ENCODE peak calls at places on chromosomes 1 and 21, in six cellular contexts. M is IMR-90, O is stomach, W is fibroblast of mammary gland, J is lower leg skin, S is brain microvascular endothelial cell. T is an unnamed sample.

GRCh38 chr1:200693327-200693726 is 23.6 kb upstream of the DDX59 start:
- DNase-seq in M (no peak), O (no peak), W (no peak), J (no peak), S (no peak), T (no peak)

GRCh38 chr1:9841460-9841859 is 17.7 kb upstream of the CLSTN1 start:
- DNase-seq in M (no peak), O (no peak), W (no peak), J (no peak), S (no peak), T (no peak)

GRCh38 chr1:97017895-97018294 is 296.3 kb downstream of the PTBP2 start:
- DNase-seq in M (no peak), O (no peak), W (no peak), J (no peak), S (no peak), T (no peak)

GRCh38 chr1:117599822-117600221 is 6.0 kb upstream of the TENT5C start:
- DNase-seq in M (no peak), O (no peak), W (no peak), J (no peak), S (no peak), T (no peak)

GRCh38 chr1:116987256-116987555 is 14.4 kb upstream of the CD101 start:
- DNase-seq in M (no peak), O (peak), W (no peak), J (no peak), S (no peak), T (no peak)

GRCh38 chr1:111952258-111952657 is 37.2 kb downstream of the KCND3 start:
- DNase-seq in M (no peak), O (no peak), W (no peak), J (no peak), S (no peak), T (no peak)

GRCh38 chr1:33388989-33389771 is 41.7 kb downstream of the PHC2 start:
- DNase-seq in M (peak), O (no peak), W (peak), J (no peak), S (peak), T (peak)

GRCh38 chr1:187070076-187070475 is 241.3 kb downstream of the PLA2G4A start:
- DNase-seq in M (peak), O (no peak), W (peak), J (no peak), S (no peak), T (no peak)

GRCh38 chr1:222167111-222167510 is 380.8 kb downstream of the HHIPL2 start:
- DNase-seq in M (peak), O (peak), W (peak), J (no peak), S (peak), T (peak)

GRCh38 chr21:46122241-46122671 is 24.3 kb downstream of the COL6A2 start:
- DNase-seq in M (peak), O (peak), W (peak), J (no peak), S (peak), T (peak)

GRCh38 chr1:212453156-212453857 is 20.6 kb downstream of the NENF start:
- DNase-seq in M (no peak), O (no peak), W (no peak), J (no peak), S (no peak), T (no peak)

GRCh38 chr21:34768326-34768725 is 99.5 kb downstream of the CLIC6 start:
- DNase-seq in M (no peak), O (no peak), W (no peak), J (no peak), S (no peak), T (no peak)

GRCh38 chr1:83024251-83024767 is 974.6 kb downstream of the TTLL7 start:
- DNase-seq in M (no peak), O (no peak), W (peak), J (no peak), S (no peak), T (no peak)

GRCh38 chr1:44949286-44949685 is 37.1 kb downstream of the EIF2B3 start:
- DNase-seq in M (no peak), O (no peak), W (no peak), J (no peak), S (no peak), T (no peak)

GRCh38 chr1:243507001-243507671 is 251.3 kb downstream of the SDCCAG8 start:
- DNase-seq in M (peak), O (no peak), W (no peak), J (no peak), S (no peak), T (no peak)

GRCh38 chr1:215682232-215682631 is 115.1 kb downstream of the KCTD3 start:
- DNase-seq in M (peak), O (no peak), W (peak), J (no peak), S (no peak), T (no peak)

GRCh38 chr1:3011631-3012510 is 9.4 kb upstream of the ACTRT2 start:
- DNase-seq in M (no peak), O (no peak), W (no peak), J (no peak), S (no peak), T (no peak)

GRCh38 chr1:45644661-45645060 is 20.8 kb upstream of the CCDC17 start:
- DNase-seq in M (no peak), O (no peak), W (no peak), J (no peak), S (no peak), T (no peak)

GRCh38 chr1:58584082-58584895 is 7.2 kb upstream of the TACSTD2 start:
- DNase-seq in M (peak), O (peak), W (peak), J (no peak), S (peak), T (peak)

GRCh38 chr1:15031251-15031930 is 122.2 kb upstream of the TMEM51 start:
- DNase-seq in M (peak), O (no peak), W (peak), J (no peak), S (peak), T (no peak)

GRCh38 chr1:59499273-59499955 is 202.5 kb downstream of the FGGY start:
- DNase-seq in M (no peak), O (no peak), W (peak), J (no peak), S (no peak), T (peak)

GRCh38 chr1:26237230-26237966 is 3.4 kb downstream of the CEP85 start:
- DNase-seq in M (peak), O (no peak), W (peak), J (no peak), S (no peak), T (peak)

GRCh38 chr1:218498061-218498938 is 153.2 kb downstream of the TGFB2 start:
- DNase-seq in M (peak), O (no peak), W (peak), J (no peak), S (peak), T (peak)

GRCh38 chr21:45209685-45210284 is 77.9 kb downstream of the POFUT2 start:
- DNase-seq in M (no peak), O (no peak), W (no peak), J (no peak), S (no peak), T (no peak)

GRCh38 chr21:41526478-41527087 is 18.6 kb upstream of the TMPRSS2 start:
- DNase-seq in M (no peak), O (peak), W (no peak), J (no peak), S (no peak), T (no peak)

GRCh38 chr1:5574641-5575040 is 417.6 kb downstream of the NPHP4 start:
- DNase-seq in M (no peak), O (peak), W (no peak), J (no peak), S (no peak), T (no peak)

GRCh38 chr1:200969726-200970521 is 53.6 kb downstream of the KIF21B start:
- DNase-seq in M (no peak), O (no peak), W (no peak), J (no peak), S (no peak), T (no peak)

GRCh38 chr1:231934797-231935196 is 308.2 kb downstream of the DISC1 start:
- DNase-seq in M (peak), O (no peak), W (no peak), J (no peak), S (no peak), T (peak)

GRCh38 chr1:209733409-209734192 is 22.3 kb upstream of the TRAF3IP3 start:
- DNase-seq in M (no peak), O (no peak), W (peak), J (no peak), S (peak), T (peak)

GRCh38 chr1:224859651-224860050 is 69.8 kb upstream of the DNAH14 start:
- DNase-seq in M (no peak), O (no peak), W (no peak), J (no peak), S (no peak), T (no peak)

GRCh38 chr1:160474392-160475242 is 48.4 kb downstream of the SLAMF6 start:
- DNase-seq in M (no peak), O (no peak), W (no peak), J (no peak), S (no peak), T (no peak)

DNA sequence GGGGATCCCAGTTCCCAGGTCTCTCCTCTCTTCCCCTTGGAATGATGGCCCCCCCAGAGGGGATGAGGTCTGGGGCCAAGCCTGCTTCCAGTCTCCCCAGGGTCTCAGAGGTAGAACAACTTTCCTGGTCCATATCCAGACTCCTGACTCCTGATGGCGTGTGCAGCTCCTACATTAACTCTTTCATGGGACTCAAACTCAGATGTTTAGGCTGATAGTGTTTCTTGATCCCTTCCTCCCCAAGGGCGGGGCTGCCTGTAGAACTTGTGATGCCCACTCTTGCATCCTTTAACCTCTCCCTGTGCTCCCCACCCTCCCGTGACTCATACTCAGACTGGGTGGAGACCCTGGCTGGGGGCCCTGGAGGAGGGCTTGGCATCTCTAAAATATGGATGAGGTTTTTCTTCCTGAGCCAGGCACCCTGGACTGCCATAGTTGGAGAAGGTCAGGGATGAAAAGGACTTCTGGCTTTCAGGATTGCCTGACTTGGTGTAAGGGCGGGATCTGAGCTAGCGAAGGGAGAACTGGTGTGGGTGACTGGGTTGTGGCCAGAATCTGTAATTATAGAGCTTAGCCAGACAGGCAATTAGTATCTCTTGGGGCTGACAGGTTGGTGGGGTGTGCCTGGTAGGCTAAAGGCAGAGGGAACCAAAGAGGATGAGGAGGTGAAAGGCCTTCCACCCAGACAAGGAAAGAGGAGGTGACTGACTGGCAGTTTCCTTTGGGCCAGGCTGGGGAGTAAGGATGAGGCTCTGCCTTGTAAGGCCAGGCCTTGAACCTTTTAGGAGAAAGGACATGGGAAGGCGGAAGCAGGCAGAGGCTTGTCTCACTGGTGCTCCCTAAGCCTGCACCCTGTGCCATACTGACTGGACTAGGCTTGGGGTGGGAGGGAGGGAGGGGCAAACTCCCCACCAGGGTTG is 1.5 kb downstream of the ATP8B2 start:
- DNase-seq in M (peak), O (no peak), W (peak), J (peak), S (peak), T (peak)
- TF ChIP-seq CTCF in M (no peak), O (no peak), W (no peak), J (no peak), S (no peak), T (no peak)

GRCh38 chr21:26846036-26846931 is 1.1 kb upstream of the ADAMTS1 start:
- DNase-seq in M (peak), O (peak), W (peak), J (peak), S (peak), T (peak)

GRCh38 chr21:26843912-26844257 is 1.3 kb downstream of the ADAMTS1 start:
- DNase-seq in M (peak), O (no peak), W (peak), J (no peak), S (peak), T (peak)

GRCh38 chr21:26844258-26845065 is 747 bp downstream of the ADAMTS1 start:
- DNase-seq in M (peak), O (no peak), W (no peak), J (no peak), S (peak), T (no peak)

GRCh38 chr21:26845750-26846035 is 484 bp upstream of the ADAMTS1 start:
- DNase-seq in M (no peak), O (no peak), W (no peak), J (no peak), S (no peak), T (no peak)

DNA sequence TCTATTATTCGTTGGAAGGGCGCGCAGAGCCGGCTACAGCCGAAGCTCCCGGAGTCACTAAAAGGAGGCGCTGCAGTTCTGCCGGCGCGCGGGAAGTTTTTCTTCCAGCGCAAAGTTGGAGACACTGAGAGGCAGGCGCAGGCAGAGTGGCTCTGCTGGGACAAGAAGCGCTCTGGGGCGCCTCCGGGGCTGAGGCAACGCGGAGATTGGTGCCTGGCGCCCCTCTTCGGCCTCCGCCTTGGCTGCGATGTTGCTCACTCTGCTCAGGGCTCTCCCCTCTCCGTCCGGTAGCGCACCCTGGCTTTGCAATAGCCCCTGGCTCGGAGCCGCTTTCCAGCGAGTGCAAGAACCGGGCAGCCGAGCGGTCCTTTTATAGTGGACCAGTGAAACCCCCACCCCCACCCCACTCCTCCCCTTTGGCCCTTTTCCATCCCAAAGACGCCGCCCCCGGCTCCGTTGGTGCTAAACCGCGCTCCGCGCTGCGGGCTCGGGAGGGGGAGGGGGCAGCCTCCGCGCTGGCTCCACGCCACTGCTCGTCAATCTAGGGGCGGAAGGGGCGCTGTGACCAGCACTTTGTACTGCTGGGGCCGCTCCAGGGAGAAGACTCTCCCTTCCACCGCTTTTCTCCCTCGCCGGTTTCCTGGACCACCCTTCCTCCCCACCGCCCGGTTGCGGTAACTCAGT is at the start of gene ADAMTS1:
- DNase-seq in M (peak), O (peak), W (peak), J (peak), S (peak), T (peak)
- TF ChIP-seq CTCF in M (peak), O (no peak), W (no peak), J (no peak), S (peak), T (no peak)

GRCh38 chr1:188599313-188599712 is 1770.6 kb downstream of the PLA2G4A start:
- DNase-seq in M (no peak), O (no peak), W (no peak), J (no peak), S (no peak), T (no peak)
- TF ChIP-seq CTCF in M (no peak), O (no peak), W (no peak), J (no peak), S (peak), T (no peak)

GRCh38 chr1:35856964-35857363 is 26.0 kb upstream of the AGO1 start:
- DNase-seq in M (no peak), O (no peak), W (no peak), J (no peak), S (no peak), T (no peak)

GRCh38 chr1:35855016-35855700 is 27.9 kb upstream of the AGO1 start:
- DNase-seq in M (no peak), O (no peak), W (no peak), J (no peak), S (no peak), T (peak)

GRCh38 chr1:35860680-35861079 is 22.3 kb upstream of the AGO1 start:
- DNase-seq in M (no peak), O (no peak), W (no peak), J (no peak), S (no peak), T (no peak)

GRCh38 chr1:35852241-35852640 is 30.8 kb upstream of the AGO1 start:
- DNase-seq in M (no peak), O (no peak), W (no peak), J (no peak), S (no peak), T (no peak)

GRCh38 chr1:35857830-35858229 is 25.2 kb upstream of the AGO1 start:
- DNase-seq in M (peak), O (no peak), W (peak), J (no peak), S (peak), T (peak)
- TF ChIP-seq CTCF in M (peak), O (no peak), W (peak), J (no peak), S (peak), T (peak)

GRCh38 chr1:166910396-166910994 is 34.4 kb upstream of the TADA1 start:
- DNase-seq in M (peak), O (peak), W (peak), J (peak), S (peak), T (peak)
- TF ChIP-seq CTCF in M (peak), O (no peak), W (peak), J (no peak), S (peak), T (peak)

GRCh38 chr1:21244986-21245687 is 45.1 kb downstream of the ECE1 start:
- DNase-seq in M (no peak), O (no peak), W (no peak), J (no peak), S (no peak), T (no peak)
- TF ChIP-seq CTCF in M (peak), O (no peak), W (peak), J (no peak), S (peak), T (peak)

DNA sequence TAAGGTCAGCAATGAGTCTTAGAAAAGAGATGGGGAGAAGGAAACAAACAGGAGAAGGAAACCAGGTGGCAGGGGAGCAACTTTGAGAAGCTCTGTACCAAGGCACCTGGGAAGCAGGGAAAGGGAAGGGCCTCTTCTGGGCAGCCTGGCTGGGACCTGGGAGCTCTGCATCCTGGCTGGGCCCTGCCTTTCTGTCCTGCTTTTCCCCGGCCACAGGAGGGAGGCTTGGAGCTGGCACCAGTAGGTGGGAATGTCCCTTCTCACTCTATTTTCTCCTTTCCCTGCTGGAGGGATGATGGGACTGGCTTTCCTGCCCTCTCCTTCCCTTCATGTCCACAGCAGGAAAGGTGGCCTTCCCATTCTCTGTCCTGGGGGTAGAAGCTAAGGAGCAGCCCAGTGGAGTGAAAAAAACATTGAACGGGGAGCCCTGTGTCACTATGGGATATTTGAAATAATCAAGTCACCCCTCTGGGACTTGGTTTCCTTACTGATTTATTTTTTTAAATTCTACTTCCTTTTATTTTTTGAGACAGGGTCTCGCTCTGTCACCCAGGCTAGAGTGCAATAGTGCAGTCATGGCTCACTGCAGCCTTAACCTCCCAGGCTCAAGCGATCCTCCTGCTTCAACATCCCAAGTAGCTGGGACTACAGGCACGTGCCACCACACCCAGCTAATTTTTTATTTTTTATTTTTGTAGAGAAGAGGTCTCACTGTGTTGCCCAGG is 5.1 kb upstream of the NES start:
- DNase-seq in M (no peak), O (no peak), W (no peak), J (no peak), S (no peak), T (no peak)
- TF ChIP-seq CTCF in M (no peak), O (no peak), W (no peak), J (no peak), S (peak), T (peak)

GRCh38 chr1:23140940-23141596 is 27.6 kb downstream of the LUZP1 start:
- DNase-seq in M (no peak), O (no peak), W (no peak), J (no peak), S (no peak), T (no peak)
- TF ChIP-seq CTCF in M (no peak), O (no peak), W (no peak), J (no peak), S (no peak), T (no peak)

GRCh38 chr1:21499283-21499945 is 9.8 kb upstream of the ALPL start:
- DNase-seq in M (peak), O (no peak), W (no peak), J (no peak), S (no peak), T (peak)

GRCh38 chr1:21496886-21497285 is 12.3 kb upstream of the ALPL start:
- DNase-seq in M (no peak), O (no peak), W (no peak), J (no peak), S (no peak), T (no peak)

GRCh38 chr1:21496063-21496462 is 13.2 kb upstream of the ALPL start:
- DNase-seq in M (no peak), O (no peak), W (no peak), J (no peak), S (no peak), T (no peak)

GRCh38 chr1:21495225-21495820 is 13.9 kb upstream of the ALPL start:
- DNase-seq in M (no peak), O (no peak), W (no peak), J (no peak), S (no peak), T (no peak)

DNA sequence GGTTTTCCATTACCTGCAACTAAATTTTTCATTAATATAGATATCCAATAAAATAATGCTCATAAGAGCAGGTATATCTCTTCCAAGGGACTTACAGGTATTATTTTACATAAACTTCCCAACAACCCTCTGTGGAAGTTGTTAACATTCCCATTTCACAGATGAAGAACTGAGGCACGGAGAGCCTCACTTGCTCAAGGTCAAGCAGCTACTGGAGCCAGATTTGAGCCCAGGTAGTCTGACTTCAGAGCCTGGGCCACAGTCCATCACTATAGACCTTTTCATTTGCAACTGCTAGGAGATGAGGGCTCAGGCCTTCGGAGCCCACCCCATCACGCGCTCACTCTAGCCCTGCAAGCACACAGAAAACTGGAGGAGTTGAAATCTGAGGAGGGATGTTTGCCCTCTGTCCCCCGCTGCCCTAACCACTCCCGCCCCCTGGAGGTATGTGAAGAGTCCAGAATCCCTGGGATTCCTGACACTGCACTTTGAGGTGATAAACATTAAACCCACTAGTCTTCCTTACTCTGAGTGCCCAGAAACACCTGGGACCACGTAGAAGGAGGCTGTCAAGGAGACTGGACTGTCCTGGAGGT is 11.7 kb upstream of the ALPL start:
- DNase-seq in M (no peak), O (no peak), W (no peak), J (no peak), S (no peak), T (no peak)
- TF ChIP-seq CTCF in M (no peak), O (no peak), W (no peak), J (no peak), S (peak), T (no peak)

T was measured in fibroblast of villous mesenchyme.